ENCODE peak calls at places on chromosomes 11 and 22, in eight cellular contexts. One of them, this sample, is unnamed.
A peak's percentile ranks its signal among the peaks of the same experiment; 100 is the strongest.

GRCh38 chr11:27420722-27421572 is 51.6 kb downstream of the LGR4 start:
- DNase-seq in IMR-90: no peak
- DNase-seq in NCI-H2029: no peak
- DNase-seq in PC-3: no peak
- DNase-seq in RWPE1: no peak
- DNase-seq in Daoy: no peak
- DNase-seq in NCI-H460: no peak
- DNase-seq in NCI-H2171 treated with DMSO at 0.1 percent for 48 hours: no peak
- DNase-seq in this sample: no peak

GRCh38 chr11:105609341-105609781 is 512 bp upstream of the GRIA4 start:
- DNase-seq in IMR-90: peak; percentile 17
- DNase-seq in NCI-H2029: no peak
- DNase-seq in NCI-H460: peak; percentile 9
- DNase-seq in Daoy: peak; percentile 21
- DNase-seq in RWPE1: peak; percentile 34
- DNase-seq in PC-3: peak; percentile 62
- DNase-seq in NCI-H2171 treated with DMSO at 0.1 percent for 48 hours: no peak
- DNase-seq in this sample: no peak

GRCh38 chr22:44522526-44523170 is 24.6 kb upstream of the RTL6 start:
- DNase-seq in RWPE1: no peak
- DNase-seq in PC-3: no peak
- DNase-seq in Daoy: no peak
- DNase-seq in NCI-H2171 treated with DMSO at 0.1 percent for 48 hours: no peak
- DNase-seq in NCI-H2029: no peak
- DNase-seq in NCI-H460: no peak
- DNase-seq in IMR-90: no peak
- DNase-seq in this sample: no peak

GRCh38 chr22:45977551-45978274 is 751 bp upstream of the WNT7B start:
- DNase-seq in PC-3: peak; percentile 40
- DNase-seq in NCI-H460: no peak
- DNase-seq in Daoy: peak; percentile 74
- DNase-seq in NCI-H2171 treated with DMSO at 0.1 percent for 48 hours: peak; percentile 59
- DNase-seq in RWPE1: no peak
- DNase-seq in IMR-90: peak; percentile 22
- DNase-seq in NCI-H2029: peak; percentile 51
- DNase-seq in this sample: no peak

GRCh38 chr11:75793966-75794365 is 21.0 kb upstream of the UVRAG start:
- DNase-seq in NCI-H2029: no peak
- DNase-seq in NCI-H2171 treated with DMSO at 0.1 percent for 48 hours: no peak
- DNase-seq in PC-3: peak; percentile 51
- DNase-seq in RWPE1: no peak
- DNase-seq in IMR-90: no peak
- DNase-seq in Daoy: no peak
- DNase-seq in NCI-H460: no peak
- DNase-seq in this sample: no peak

GRCh38 chr11:46250071-46251052 is 27.1 kb upstream of the CREB3L1 start:
- DNase-seq in RWPE1: no peak
- DNase-seq in PC-3: no peak
- DNase-seq in NCI-H2171 treated with DMSO at 0.1 percent for 48 hours: no peak
- DNase-seq in NCI-H460: no peak
- DNase-seq in NCI-H2029: no peak
- DNase-seq in Daoy: no peak
- DNase-seq in IMR-90: peak; percentile 70
- DNase-seq in this sample: no peak

GRCh38 chr11:76918941-76919386 is 58.2 kb downstream of the ACER3 start:
- DNase-seq in NCI-H2029: peak; percentile 45
- DNase-seq in RWPE1: peak; percentile 32
- DNase-seq in Daoy: peak; percentile 52
- DNase-seq in IMR-90: peak; percentile 78
- DNase-seq in NCI-H460: peak; percentile 39
- DNase-seq in NCI-H2171 treated with DMSO at 0.1 percent for 48 hours: peak; percentile 59
- DNase-seq in PC-3: peak; percentile 82
- DNase-seq in this sample: no peak

GRCh38 chr22:24090581-24090980 is 79.5 kb downstream of the CABIN1 start:
- DNase-seq in NCI-H2171 treated with DMSO at 0.1 percent for 48 hours: no peak
- DNase-seq in Daoy: no peak
- DNase-seq in NCI-H460: no peak
- DNase-seq in PC-3: no peak
- DNase-seq in IMR-90: peak; percentile 16
- DNase-seq in NCI-H2029: no peak
- DNase-seq in RWPE1: no peak
- DNase-seq in this sample: no peak

GRCh38 chr11:102414559-102414958 is 38.0 kb downstream of the TMEM123 start:
- DNase-seq in NCI-H2171 treated with DMSO at 0.1 percent for 48 hours: no peak
- DNase-seq in NCI-H460: no peak
- DNase-seq in RWPE1: no peak
- DNase-seq in Daoy: no peak
- DNase-seq in PC-3: no peak
- DNase-seq in IMR-90: no peak
- DNase-seq in NCI-H2029: peak; percentile 87
- DNase-seq in this sample: no peak

This sample was measured in central memory CD8-positive, alpha-beta T cell.